ENCODE peak calls at places on chromosomes 13 and 19, in five cellular contexts. J is T1000, M is T-cell, T is NCI-H1436, S is ascending aorta. R is an unnamed sample.

GRCh38 chr13:102933076-102933922 is 87.5 kb downstream of the ERCC5 start:
- DNase-seq in T (no peak), S (no peak), M (no peak), J (no peak), R (no peak)

GRCh38 chr19:5432687-5433086 is 22.5 kb upstream of the ZNRF4 start:
- DNase-seq in M (no peak), J (no peak), T (no peak), S (no peak), R (no peak)

GRCh38 chr19:1970003-1970805 is 29.2 kb downstream of the CSNK1G2 start:
- DNase-seq in S (no peak), J (peak; percentile 48), M (no peak), T (no peak), R (no peak)

GRCh38 chr19:6476155-6476895 is 5.3 kb downstream of the DENND1C start:
- DNase-seq in S (no peak), M (peak; percentile 50), T (no peak), J (peak; percentile 25), R (no peak)

GRCh38 chr19:46850228-46851203 is at the start of gene AP2S1:
- DNase-seq in T (peak; percentile 97), J (peak; percentile 94), S (peak; percentile 94), M (peak; percentile 94), R (peak; percentile 99)

GRCh38 chr13:71864981-71865857 is 1.8 kb downstream of the DACH1 start:
- DNase-seq in M (no peak), T (peak; percentile 20), S (no peak), J (no peak), R (no peak)

GRCh38 chr13:72405441-72405840 is 322.0 kb downstream of the MZT1 start:
- DNase-seq in S (no peak), J (no peak), M (no peak), T (no peak), R (no peak)

GRCh38 chr13:108959254-108959653 is 329.8 kb downstream of the MYO16 start:
- DNase-seq in S (no peak), M (no peak), T (no peak), J (no peak), R (no peak)

GRCh38 chr19:15181394-15181793 is 19.4 kb downstream of the NOTCH3 start:
- DNase-seq in T (peak; percentile 25), J (no peak), M (no peak), S (no peak), R (no peak)

GRCh38 chr13:113129921-113130750 is 7.5 kb downstream of the F10 start:
- DNase-seq in T (no peak), J (no peak), M (no peak), S (no peak), R (no peak)

GRCh38 chr19:51097166-51097736 is 11.0 kb downstream of the CTU1 start:
- DNase-seq in M (peak; percentile 56), S (no peak), J (no peak), T (peak; percentile 66), R (no peak)

R was measured in HS-27A.